ENCODE peak calls at places on chromosomes 6 and 20, in six cellular contexts. One of them, this sample, is unnamed.

GRCh38 chr6:168885741-168886140 is 367.9 kb downstream of the THBS2 start:
- DNase-seq in psoas muscle: no peak
- DNase-seq in cardiac fibroblast: no peak
- DNase-seq in CD4-positive, alpha-beta T cell: peak
- DNase-seq in NCI-H2029: no peak
- DNase-seq in choroid plexus epithelial cell: no peak
- DNase-seq in this sample: no peak

GRCh38 chr6:2021713-2022125 is 223.7 kb downstream of the GMDS start:
- DNase-seq in psoas muscle: peak
- DNase-seq in cardiac fibroblast: peak
- DNase-seq in CD4-positive, alpha-beta T cell: no peak
- DNase-seq in NCI-H2029: peak
- DNase-seq in choroid plexus epithelial cell: peak
- DNase-seq in this sample: peak

GRCh38 chr6:37637562-37638413 is 59.9 kb downstream of the MDGA1 start:
- DNase-seq in psoas muscle: no peak
- DNase-seq in cardiac fibroblast: no peak
- DNase-seq in CD4-positive, alpha-beta T cell: no peak
- DNase-seq in NCI-H2029: no peak
- DNase-seq in choroid plexus epithelial cell: no peak
- DNase-seq in this sample: no peak

GRCh38 chr6:100246206-100246605 is 218.5 kb downstream of the SIM1 start:
- DNase-seq in psoas muscle: no peak
- DNase-seq in cardiac fibroblast: no peak
- DNase-seq in CD4-positive, alpha-beta T cell: no peak
- DNase-seq in NCI-H2029: no peak
- DNase-seq in choroid plexus epithelial cell: no peak
- DNase-seq in this sample: no peak

GRCh38 chr20:46160661-46161060 is 42.5 kb downstream of the CD40 start:
- DNase-seq in psoas muscle: no peak
- DNase-seq in cardiac fibroblast: no peak
- DNase-seq in CD4-positive, alpha-beta T cell: no peak
- DNase-seq in NCI-H2029: no peak
- DNase-seq in choroid plexus epithelial cell: no peak
- DNase-seq in this sample: no peak

GRCh38 chr6:27059621-27060425 is 187.7 kb upstream of the PRSS16 start:
- DNase-seq in psoas muscle: no peak
- DNase-seq in cardiac fibroblast: no peak
- DNase-seq in CD4-positive, alpha-beta T cell: no peak
- DNase-seq in NCI-H2029: peak
- DNase-seq in choroid plexus epithelial cell: no peak
- DNase-seq in this sample: no peak

GRCh38 chr6:114559419-114559818 is 216.6 kb upstream of the HS3ST5 start:
- DNase-seq in psoas muscle: no peak
- DNase-seq in cardiac fibroblast: no peak
- DNase-seq in CD4-positive, alpha-beta T cell: no peak
- DNase-seq in NCI-H2029: no peak
- DNase-seq in choroid plexus epithelial cell: no peak
- DNase-seq in this sample: no peak

GRCh38 chr6:135163440-135163738 is 17.7 kb upstream of the MYB start:
- DNase-seq in psoas muscle: no peak
- DNase-seq in cardiac fibroblast: no peak
- DNase-seq in CD4-positive, alpha-beta T cell: peak
- DNase-seq in NCI-H2029: no peak
- DNase-seq in choroid plexus epithelial cell: no peak
- DNase-seq in this sample: no peak

GRCh38 chr6:130019796-130020105 is 1.4 kb downstream of the L3MBTL3 start:
- DNase-seq in psoas muscle: no peak
- DNase-seq in cardiac fibroblast: no peak
- DNase-seq in CD4-positive, alpha-beta T cell: no peak
- DNase-seq in NCI-H2029: no peak
- DNase-seq in choroid plexus epithelial cell: no peak
- DNase-seq in this sample: no peak

GRCh38 chr6:16480780-16481179 is 242.4 kb downstream of the GMPR start:
- DNase-seq in psoas muscle: no peak
- DNase-seq in cardiac fibroblast: no peak
- DNase-seq in CD4-positive, alpha-beta T cell: no peak
- DNase-seq in NCI-H2029: no peak
- DNase-seq in choroid plexus epithelial cell: no peak
- DNase-seq in this sample: no peak

GRCh38 chr6:106976270-106976669 is 1.7 kb upstream of the CD24 start:
- DNase-seq in psoas muscle: no peak
- DNase-seq in cardiac fibroblast: no peak
- DNase-seq in CD4-positive, alpha-beta T cell: no peak
- DNase-seq in NCI-H2029: no peak
- DNase-seq in choroid plexus epithelial cell: no peak
- DNase-seq in this sample: no peak

GRCh38 chr6:148800535-148800934 is 53.7 kb downstream of the UST start:
- DNase-seq in psoas muscle: no peak
- DNase-seq in cardiac fibroblast: peak
- DNase-seq in CD4-positive, alpha-beta T cell: no peak
- DNase-seq in NCI-H2029: no peak
- DNase-seq in choroid plexus epithelial cell: no peak
- DNase-seq in this sample: no peak

GRCh38 chr20:1945660-1946059 is 48.2 kb downstream of the PDYN start:
- DNase-seq in psoas muscle: no peak
- DNase-seq in cardiac fibroblast: no peak
- DNase-seq in CD4-positive, alpha-beta T cell: no peak
- DNase-seq in NCI-H2029: no peak
- DNase-seq in choroid plexus epithelial cell: no peak
- DNase-seq in this sample: no peak

GRCh38 chr20:63093966-63094766 is 87.4 kb upstream of the BHLHE23 start:
- DNase-seq in psoas muscle: no peak
- DNase-seq in cardiac fibroblast: no peak
- DNase-seq in CD4-positive, alpha-beta T cell: peak
- DNase-seq in NCI-H2029: no peak
- DNase-seq in choroid plexus epithelial cell: no peak
- DNase-seq in this sample: no peak

GRCh38 chr20:64079273-64080012 is at the start of gene RGS19:
- DNase-seq in psoas muscle: peak
- DNase-seq in cardiac fibroblast: peak
- DNase-seq in CD4-positive, alpha-beta T cell: peak
- DNase-seq in NCI-H2029: no peak
- DNase-seq in choroid plexus epithelial cell: peak
- DNase-seq in this sample: peak

GRCh38 chr6:3585320-3585935 is 128.6 kb upstream of the SLC22A23 start:
- DNase-seq in psoas muscle: no peak
- DNase-seq in cardiac fibroblast: peak
- DNase-seq in CD4-positive, alpha-beta T cell: no peak
- DNase-seq in NCI-H2029: no peak
- DNase-seq in choroid plexus epithelial cell: peak
- DNase-seq in this sample: no peak

GRCh38 chr6:131015630-131016263 is 47.3 kb downstream of the EPB41L2 start:
- DNase-seq in psoas muscle: no peak
- DNase-seq in cardiac fibroblast: peak
- DNase-seq in CD4-positive, alpha-beta T cell: no peak
- DNase-seq in NCI-H2029: no peak
- DNase-seq in choroid plexus epithelial cell: peak
- DNase-seq in this sample: no peak

GRCh38 chr6:6915813-6916547 is 191.8 kb upstream of the RREB1 start:
- DNase-seq in psoas muscle: peak
- DNase-seq in cardiac fibroblast: peak
- DNase-seq in CD4-positive, alpha-beta T cell: no peak
- DNase-seq in NCI-H2029: no peak
- DNase-seq in choroid plexus epithelial cell: peak
- DNase-seq in this sample: no peak

GRCh38 chr6:88565409-88565811 is 398.0 kb downstream of the RNGTT start:
- DNase-seq in psoas muscle: no peak
- DNase-seq in cardiac fibroblast: no peak
- DNase-seq in CD4-positive, alpha-beta T cell: no peak
- DNase-seq in NCI-H2029: no peak
- DNase-seq in choroid plexus epithelial cell: no peak
- DNase-seq in this sample: peak

GRCh38 chr6:45786243-45786795 is 229.3 kb downstream of the CLIC5 start:
- DNase-seq in psoas muscle: no peak
- DNase-seq in cardiac fibroblast: no peak
- DNase-seq in CD4-positive, alpha-beta T cell: no peak
- DNase-seq in NCI-H2029: no peak
- DNase-seq in choroid plexus epithelial cell: no peak
- DNase-seq in this sample: no peak

GRCh38 chr6:31299947-31300346 is 28.1 kb upstream of the HLA-C start:
- DNase-seq in psoas muscle: no peak
- DNase-seq in cardiac fibroblast: no peak
- DNase-seq in CD4-positive, alpha-beta T cell: no peak
- DNase-seq in NCI-H2029: no peak
- DNase-seq in choroid plexus epithelial cell: no peak
- DNase-seq in this sample: no peak

GRCh38 chr6:148972481-148972880 is 225.7 kb downstream of the UST start:
- DNase-seq in psoas muscle: peak
- DNase-seq in cardiac fibroblast: no peak
- DNase-seq in CD4-positive, alpha-beta T cell: peak
- DNase-seq in NCI-H2029: peak
- DNase-seq in choroid plexus epithelial cell: peak
- DNase-seq in this sample: no peak